ENCODE peak calls at places on chromosome 3, in six cellular contexts. I, F, D, J, B and A are unnamed samples. For H3K9me3 and H3K4me1, the result is how much of the 10 kb centered on the place peaks cover.

GRCh38 chr3:141114179-141114745 is 63.1 kb downstream of the SPSB4 start:
- DNase-seq in I (no peak), F (no peak), D (no peak), J (no peak), B (no peak), A (no peak)

GRCh38 chr3:149536429-149536828 is 61.9 kb downstream of the TM4SF4 start:
- DNase-seq in I (no peak), F (peak), D (no peak), J (peak), B (peak), A (peak)

GRCh38 chr3:187013080-187013838 is 82.9 kb downstream of the ST6GAL1 start:
- DNase-seq in I (no peak), F (no peak), D (no peak), J (no peak), B (no peak), A (no peak)

GRCh38 chr3:9222956-9223639 is 26.3 kb downstream of the SRGAP3 start:
- DNase-seq in I (no peak), F (no peak), D (no peak), J (no peak), B (no peak), A (no peak)

GRCh38 chr3:159216295-159216694 is 414.4 kb downstream of the MFSD1 start:
- DNase-seq in I (no peak), F (no peak), D (no peak), J (no peak), B (no peak), A (no peak)

GRCh38 chr3:13621381-13622221 is 72.7 kb downstream of the FBLN2 start:
- DNase-seq in I (peak), F (peak), D (peak), J (no peak), B (no peak), A (peak)

GRCh38 chr3:126781889-126782491 is 78.0 kb downstream of the CHCHD6 start:
- DNase-seq in I (no peak), F (no peak), D (no peak), J (no peak), B (no peak), A (no peak)

GRCh38 chr3:66372681-66373350 is 128.0 kb downstream of the LRIG1 start:
- DNase-seq in I (peak), F (peak), D (peak), J (no peak), B (no peak), A (no peak)

GRCh38 chr3:114152519-114153151 is 26.2 kb downstream of the DRD3 start:
- DNase-seq in I (peak), F (peak), D (peak), J (peak), B (peak), A (peak)

GRCh38 chr3:37491343-37491742 is 317.0 kb upstream of the LRRFIP2 start:
- DNase-seq in I (no peak), F (peak), D (no peak), J (no peak), B (no peak), A (no peak)

GRCh38 chr3:6262035-6262434 is 598.9 kb upstream of the GRM7 start:
- DNase-seq in I (no peak), F (no peak), D (no peak), J (no peak), B (no peak), A (no peak)

GRCh38 chr3:136326316-136326715 is 76.2 kb downstream of the PCCB start:
- DNase-seq in I (no peak), F (no peak), D (no peak), J (no peak), B (no peak), A (no peak)

GRCh38 chr3:107452436-107452835 is 70.3 kb upstream of the BBX start:
- DNase-seq in I (no peak), F (no peak), D (no peak), J (no peak), B (no peak), A (no peak)

GRCh38 chr3:163622384-163622783 is 1455.9 kb downstream of the SI start:
- DNase-seq in I (no peak), F (no peak), D (no peak), J (no peak), B (no peak), A (no peak)

GRCh38 chr3:149489060-149489690 is 14.7 kb downstream of the TM4SF4 start:
- DNase-seq in I (no peak), F (no peak), D (no peak), J (no peak), B (no peak), A (no peak)

GRCh38 chr3:121626495-121626894 is 33.3 kb downstream of the FBXO40 start:
- DNase-seq in I (no peak), F (no peak), D (no peak), J (no peak), B (no peak), A (no peak)

GRCh38 chr3:17894434-17895060 is 152.1 kb upstream of the TBC1D5 start:
- DNase-seq in I (peak), F (no peak), D (no peak), J (no peak), B (no peak), A (no peak)

GRCh38 chr3:3632439-3632838 is 166.8 kb upstream of the LRRN1 start:
- DNase-seq in I (no peak), F (no peak), D (no peak), J (no peak), B (no peak), A (no peak)

GRCh38 chr3:196080997-196081833 is 675 bp downstream of the TFRC start:
- DNase-seq in I (peak), F (peak), D (peak), J (peak), B (peak), A (peak)

GRCh38 chr3:160473233-160473632 is 23.6 kb upstream of the TRIM59 start:
- DNase-seq in I (no peak), F (no peak), D (no peak), J (no peak), B (no peak), A (no peak)

GRCh38 chr3:160373655-160374054 is 25.4 kb downstream of the IFT80 start:
- DNase-seq in I (no peak), F (no peak), D (no peak), J (no peak), B (no peak), A (no peak)

GRCh38 chr3:116339441-116340028 is 105.8 kb downstream of the LSAMP start:
- DNase-seq in I (no peak), F (no peak), D (no peak), J (no peak), B (no peak), A (no peak)

DNA sequence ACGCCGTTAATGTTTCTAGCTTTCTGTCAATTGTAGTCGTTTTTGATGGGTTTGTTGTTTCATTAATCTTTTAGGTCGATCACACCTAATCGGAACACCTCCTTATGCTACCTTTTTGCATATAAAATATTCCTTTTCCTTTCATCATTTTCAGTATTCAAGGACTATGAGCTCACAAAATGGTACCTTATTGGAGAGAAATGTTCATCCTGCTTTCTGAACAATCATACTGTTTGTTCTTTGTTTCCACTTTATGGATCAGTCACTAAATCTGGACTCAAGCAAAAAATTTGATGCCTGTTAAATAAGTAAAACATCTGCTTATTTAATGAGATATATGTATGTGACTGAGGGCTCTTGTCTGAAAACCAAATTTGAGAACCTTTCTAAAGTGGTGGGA is 1.1 kb downstream of the KIF15 start:
- DNase-seq in I (no peak), F (no peak), D (no peak), J (no peak), B (no peak), A (no peak)
- H3K9me3 ChIP-seq in I (under half), F (under half), D (under half), J (under half), B (under half), A (under half)

DNA sequence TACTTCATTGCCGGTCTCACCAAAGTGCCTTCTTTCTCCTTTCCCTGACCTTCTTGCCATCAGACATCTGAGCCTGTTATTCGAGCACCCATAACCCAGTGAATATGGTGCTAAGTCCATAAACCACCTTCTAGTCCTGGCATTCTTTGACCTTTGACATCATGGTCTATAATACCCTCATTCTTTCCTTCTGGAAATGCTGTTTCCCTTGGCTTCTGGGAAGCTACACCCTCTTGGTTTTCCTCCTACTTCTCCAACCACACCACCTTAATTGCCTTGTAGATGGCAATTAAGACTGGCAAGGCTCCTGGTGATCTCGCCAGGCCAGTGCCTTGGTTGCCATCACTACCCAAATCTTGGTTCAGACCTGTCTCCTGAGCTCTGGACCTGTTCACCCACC is 56.1 kb upstream of the TRAK1 start:
- DNase-seq in I (no peak), F (no peak), D (no peak), J (no peak), B (no peak), A (no peak)
- H3K4me1 ChIP-seq in I (under half), F (half or more), D (under half), J (under half), B (under half), A (under half)

GRCh38 chr3:165451671-165452070 is 255.5 kb upstream of the SLITRK3 start:
- DNase-seq in I (no peak), F (no peak), D (no peak), J (no peak), B (no peak), A (no peak)
- H3K9me3 ChIP-seq in I (under half), F (under half), D (under half), J (under half), B (under half), A (under half)

DNA sequence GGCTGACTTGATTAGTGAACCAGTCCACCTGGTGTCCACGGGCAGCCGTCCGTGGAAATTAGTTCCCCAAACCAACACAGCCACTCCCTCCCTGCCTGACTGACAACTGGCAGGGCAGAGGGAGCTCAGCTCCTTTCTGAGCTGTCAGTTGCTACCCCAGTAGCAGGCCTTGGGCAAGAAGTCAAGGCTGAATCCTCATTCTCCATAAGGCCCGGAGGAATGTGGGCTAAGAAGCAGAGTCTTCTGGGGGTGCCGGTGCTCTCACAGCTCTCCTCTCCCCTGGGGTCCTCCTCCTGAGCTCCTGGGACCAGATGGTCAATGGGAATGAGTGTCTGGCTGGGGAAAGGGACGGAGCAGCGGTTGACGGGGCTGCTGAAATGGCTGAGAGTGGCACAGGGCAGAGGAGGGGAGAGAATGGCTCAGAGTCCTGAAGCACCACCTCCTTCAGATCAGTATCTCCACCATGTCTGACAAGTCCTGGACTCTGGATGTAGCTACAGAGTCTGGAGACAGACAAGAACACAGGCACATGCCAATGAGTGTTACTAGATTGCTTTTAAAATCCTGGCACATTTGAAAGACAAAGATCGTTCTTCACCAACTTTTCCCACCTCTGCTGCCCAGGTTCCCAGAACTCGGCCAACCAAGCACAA is 16.9 kb downstream of the AMOTL2 start:
- DNase-seq in I (no peak), F (no peak), D (no peak), J (peak), B (no peak), A (peak)
- H3K4me1 ChIP-seq in I (under half), F (half or more), D (under half), J (under half), B (under half), A (under half)